ENCODE peak calls at places on chromosomes 1 and 21, in four cellular contexts. One of them, this sample, is unnamed.

GRCh38 chr1:51877434-51878306 is 857 bp downstream of the NRDC start:
- DNase-seq in esophagus muscularis mucosa: no peak
- DNase-seq in skeletal muscle cell: no peak
- DNase-seq in activated gamma-delta T cell treated with anti-CD3 and anti-CD28 coated beads, Interleukin-2, amount 50 U/mL, for 16 hours: no peak
- DNase-seq in this sample: peak; percentile 25

GRCh38 chr1:29275435-29275834 is 39.1 kb downstream of the PTPRU start:
- DNase-seq in esophagus muscularis mucosa: no peak
- DNase-seq in skeletal muscle cell: no peak
- DNase-seq in activated gamma-delta T cell treated with anti-CD3 and anti-CD28 coated beads, Interleukin-2, amount 50 U/mL, for 16 hours: no peak
- DNase-seq in this sample: no peak

GRCh38 chr1:225462429-225462713 is 34.5 kb upstream of the LBR start:
- DNase-seq in esophagus muscularis mucosa: no peak
- DNase-seq in skeletal muscle cell: no peak
- DNase-seq in activated gamma-delta T cell treated with anti-CD3 and anti-CD28 coated beads, Interleukin-2, amount 50 U/mL, for 16 hours: no peak
- DNase-seq in this sample: no peak

GRCh38 chr21:32519945-32520884 is 65.1 kb downstream of the TCP10L start:
- DNase-seq in esophagus muscularis mucosa: no peak
- DNase-seq in skeletal muscle cell: no peak
- DNase-seq in activated gamma-delta T cell treated with anti-CD3 and anti-CD28 coated beads, Interleukin-2, amount 50 U/mL, for 16 hours: no peak
- DNase-seq in this sample: no peak

GRCh38 chr1:39733161-39733560 is 5.5 kb upstream of the PPIE start:
- DNase-seq in esophagus muscularis mucosa: no peak
- DNase-seq in skeletal muscle cell: no peak
- DNase-seq in activated gamma-delta T cell treated with anti-CD3 and anti-CD28 coated beads, Interleukin-2, amount 50 U/mL, for 16 hours: no peak
- DNase-seq in this sample: peak; percentile 84

GRCh38 chr1:63000508-63000907 is 216.6 kb downstream of the ATG4C start:
- DNase-seq in esophagus muscularis mucosa: no peak
- DNase-seq in skeletal muscle cell: no peak
- DNase-seq in activated gamma-delta T cell treated with anti-CD3 and anti-CD28 coated beads, Interleukin-2, amount 50 U/mL, for 16 hours: no peak
- DNase-seq in this sample: no peak

GRCh38 chr1:7388488-7389185 is 382.5 kb upstream of the VAMP3 start:
- DNase-seq in esophagus muscularis mucosa: peak; percentile 90
- DNase-seq in skeletal muscle cell: no peak
- DNase-seq in activated gamma-delta T cell treated with anti-CD3 and anti-CD28 coated beads, Interleukin-2, amount 50 U/mL, for 16 hours: no peak
- DNase-seq in this sample: peak; percentile 57

GRCh38 chr1:100539836-100540536 is 2.0 kb downstream of the GPR88 start:
- DNase-seq in esophagus muscularis mucosa: no peak
- DNase-seq in skeletal muscle cell: no peak
- DNase-seq in activated gamma-delta T cell treated with anti-CD3 and anti-CD28 coated beads, Interleukin-2, amount 50 U/mL, for 16 hours: no peak
- DNase-seq in this sample: no peak

GRCh38 chr1:212488436-212489283 is 55.9 kb downstream of the NENF start:
- DNase-seq in esophagus muscularis mucosa: peak; percentile 93
- DNase-seq in skeletal muscle cell: peak; percentile 72
- DNase-seq in activated gamma-delta T cell treated with anti-CD3 and anti-CD28 coated beads, Interleukin-2, amount 50 U/mL, for 16 hours: no peak
- DNase-seq in this sample: peak; percentile 76

GRCh38 chr1:41862411-41863221 is 56.1 kb downstream of the HIVEP3 start:
- DNase-seq in esophagus muscularis mucosa: no peak
- DNase-seq in skeletal muscle cell: peak; percentile 63
- DNase-seq in activated gamma-delta T cell treated with anti-CD3 and anti-CD28 coated beads, Interleukin-2, amount 50 U/mL, for 16 hours: peak; percentile 12
- DNase-seq in this sample: peak; percentile 66

GRCh38 chr1:181514298-181515290 is 31.3 kb downstream of the CACNA1E start:
- DNase-seq in esophagus muscularis mucosa: peak; percentile 85
- DNase-seq in skeletal muscle cell: no peak
- DNase-seq in activated gamma-delta T cell treated with anti-CD3 and anti-CD28 coated beads, Interleukin-2, amount 50 U/mL, for 16 hours: no peak
- DNase-seq in this sample: peak; percentile 85